ENCODE peak calls at places on chromosomes 16 and 17, in four cellular contexts. O, A, E and P are unnamed samples.
A peak's percentile ranks its signal among the peaks of the same experiment; 100 is the strongest.

GRCh38 chr17:36608794-36609497 is 7.6 kb downstream of the MRM1 start:
- DNase-seq in O (no peak), A (peak; percentile 89), E (no peak), P (no peak)

GRCh38 chr17:30939059-30939689 is 17.4 kb downstream of the ADAP2 start:
- DNase-seq in O (no peak), A (no peak), E (peak; percentile 17), P (no peak)

GRCh38 chr17:45371414-45372324 is 54.8 kb upstream of the MAP3K14 start:
- DNase-seq in O (peak; percentile 89), A (no peak), E (no peak), P (peak; percentile 82)

GRCh38 chr17:50018909-50019308 is 23.9 kb upstream of the DLX3 start:
- DNase-seq in O (no peak), A (no peak), E (no peak), P (no peak)

GRCh38 chr17:55527520-55528118 is 16.4 kb upstream of the SMIM36 start:
- DNase-seq in O (peak; percentile 39), A (peak; percentile 57), E (no peak), P (peak; percentile 33)

GRCh38 chr16:10942352-10943297 is at the start of gene DEXI:
- DNase-seq in O (peak; percentile 92), A (peak; percentile 95), E (peak; percentile 69), P (peak; percentile 96)

GRCh38 chr17:49443862-49444261 is 29.2 kb upstream of the PHB1 start:
- DNase-seq in O (peak; percentile 43), A (no peak), E (no peak), P (no peak)

GRCh38 chr17:31629696-31630470 is 229.2 kb downstream of the COPRS start:
- DNase-seq in O (no peak), A (no peak), E (no peak), P (no peak)

GRCh38 chr16:67644038-67644437 is 906 bp upstream of the CARMIL2 start:
- DNase-seq in O (no peak), A (no peak), E (no peak), P (no peak)

GRCh38 chr17:64459284-64459747 is 10.4 kb downstream of the MILR1 start:
- DNase-seq in O (no peak), A (no peak), E (no peak), P (no peak)

GRCh38 chr17:21292867-21293845 is 8.6 kb downstream of the MAP2K3 start:
- DNase-seq in O (no peak), A (no peak), E (no peak), P (no peak)

GRCh38 chr17:37507108-37507507 is 17.4 kb downstream of the DUSP14 start:
- DNase-seq in O (no peak), A (no peak), E (no peak), P (no peak)

GRCh38 chr17:58388302-58389190 is 28.8 kb downstream of the RNF43 start:
- DNase-seq in O (no peak), A (no peak), E (no peak), P (no peak)

GRCh38 chr17:77471984-77472836 is 331.4 kb downstream of the SEC14L1 start:
- DNase-seq in O (no peak), A (peak; percentile 41), E (no peak), P (peak; percentile 40)

GRCh38 chr16:54430491-54431030 is 144.0 kb upstream of the IRX3 start:
- DNase-seq in O (peak; percentile 69), A (no peak), E (no peak), P (no peak)

GRCh38 chr17:57453841-57454240 is 197.5 kb downstream of the MSI2 start:
- DNase-seq in O (no peak), A (no peak), E (no peak), P (no peak)

GRCh38 chr17:57619061-57619937 is 125.8 kb downstream of the CCDC182 start:
- DNase-seq in O (no peak), A (peak; percentile 12), E (no peak), P (no peak)

GRCh38 chr16:84617068-84617630 is 729 bp downstream of the COTL1 start:
- DNase-seq in O (no peak), A (peak; percentile 49), E (no peak), P (peak; percentile 43)

GRCh38 chr16:29824589-29825144 is 4.4 kb downstream of the MVP start:
- DNase-seq in O (no peak), A (no peak), E (no peak), P (no peak)

GRCh38 chr16:55393976-55394375 is 70.0 kb downstream of the IRX6 start:
- DNase-seq in O (no peak), A (no peak), E (no peak), P (no peak)

GRCh38 chr17:6654816-6655731 is 3.5 kb downstream of the C17orf100 start:
- DNase-seq in O (no peak), A (no peak), E (no peak), P (no peak)

GRCh38 chr17:2901582-2901981 is 105.3 kb downstream of the RAP1GAP2 start:
- DNase-seq in O (no peak), A (no peak), E (no peak), P (no peak)

GRCh38 chr16:67006930-67007658 is 18.7 kb downstream of the CES4A start:
- DNase-seq in O (no peak), A (no peak), E (no peak), P (no peak)

GRCh38 chr17:59754547-59754946 is 47.1 kb downstream of the VMP1 start:
- DNase-seq in O (peak; percentile 95), A (peak; percentile 46), E (no peak), P (no peak)

GRCh38 chr17:79812206-79812968 is 15.5 kb upstream of the CBX8 start:
- DNase-seq in O (no peak), A (no peak), E (no peak), P (no peak)

GRCh38 chr16:29819506-29819905 is 756 bp upstream of the MVP start:
- DNase-seq in O (no peak), A (no peak), E (no peak), P (no peak)

GRCh38 chr16:89317729-89318429 is 100.4 kb downstream of the ZNF778 start:
- DNase-seq in O (no peak), A (no peak), E (no peak), P (no peak)

GRCh38 chr17:57288753-57289121 is 32.4 kb downstream of the MSI2 start:
- DNase-seq in O (no peak), A (no peak), E (no peak), P (no peak)

GRCh38 chr17:28346199-28346580 is 10.6 kb downstream of the TNFAIP1 start:
- DNase-seq in O (no peak), A (no peak), E (no peak), P (no peak)

GRCh38 chr17:30388321-30389179 is 9.8 kb downstream of the CPD start:
- DNase-seq in O (no peak), A (no peak), E (no peak), P (no peak)

GRCh38 chr16:1296688-1297412 is 12.6 kb upstream of the UBE2I start:
- DNase-seq in O (peak; percentile 87), A (peak; percentile 54), E (no peak), P (no peak)

GRCh38 chr17:61734012-61734411 is 129.3 kb downstream of the BRIP1 start:
- DNase-seq in O (no peak), A (no peak), E (no peak), P (no peak)

GRCh38 chr17:7290166-7290565 is 4.3 kb downstream of the YBX2 start:
- DNase-seq in O (no peak), A (no peak), E (no peak), P (no peak)

GRCh38 chr16:2835638-2836493 is 5.8 kb downstream of the ZG16B start:
- DNase-seq in O (peak; percentile 72), A (no peak), E (no peak), P (no peak)

GRCh38 chr16:51540259-51540658 is 389.2 kb upstream of the SALL1 start:
- DNase-seq in O (no peak), A (no peak), E (no peak), P (no peak)

DNA sequence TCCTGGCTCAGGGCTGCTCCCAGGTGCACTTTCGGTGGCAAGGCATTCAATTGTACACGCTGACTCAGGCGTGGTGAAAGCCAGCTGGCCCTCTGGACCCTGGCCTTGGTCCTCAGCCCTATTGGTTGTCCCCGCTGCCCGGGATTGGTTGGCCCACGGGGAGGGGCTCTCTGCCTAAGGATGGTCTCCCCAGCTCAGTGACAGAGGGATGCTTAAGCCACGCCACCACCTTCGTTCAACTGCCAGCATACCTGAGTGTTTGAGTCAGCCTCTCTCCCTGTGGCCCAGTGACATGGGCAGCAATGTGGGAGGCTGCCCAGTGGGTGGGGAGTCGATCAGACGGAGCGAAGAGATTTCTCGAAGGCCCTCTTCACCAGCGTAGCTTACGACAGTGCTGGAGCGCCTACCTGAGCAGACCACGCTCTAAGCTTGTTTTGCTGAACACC is 30.3 kb downstream of the IRF8 start:
- DNase-seq in O (no peak), A (no peak), E (no peak), P (no peak)
- TF ChIP-seq SP1 in O (no peak), A (no peak), E (no peak), P (no peak)

GRCh38 chr16:65062736-65063583 is 58.9 kb downstream of the CDH11 start:
- DNase-seq in O (no peak), A (no peak), E (no peak), P (no peak)
- TF ChIP-seq FOXM1 in O (no peak), A (no peak), E (no peak), P (no peak)

GRCh38 chr16:46833465-46833810 is 2.5 kb upstream of the C16orf87 start:
- DNase-seq in O (no peak), A (no peak), E (no peak), P (no peak)
- TF ChIP-seq SP1 in O (no peak), A (no peak), E (no peak), P (no peak)

GRCh38 chr16:23388786-23389185 is 64.2 kb downstream of the COG7 start:
- DNase-seq in O (no peak), A (no peak), E (no peak), P (no peak)
- TF ChIP-seq FOXM1 in O (no peak), A (no peak), E (no peak), P (no peak)

GRCh38 chr17:81286491-81287145 is 8.5 kb downstream of the SLC38A10 start:
- DNase-seq in O (no peak), A (no peak), E (no peak), P (no peak)
- TF ChIP-seq SP1 in O (no peak), A (no peak), E (no peak), P (no peak)

GRCh38 chr16:69499541-69500255 is 66.1 kb upstream of the NFAT5 start:
- DNase-seq in O (no peak), A (no peak), E (no peak), P (no peak)
- TF ChIP-seq FOXM1 in O (no peak), A (no peak), E (no peak), P (no peak)

GRCh38 chr17:82351254-82351712 is 7.8 kb upstream of the TEX19 start:
- DNase-seq in O (no peak), A (no peak), E (no peak), P (no peak)

GRCh38 chr17:82349287-82349701 is 9.8 kb upstream of the TEX19 start:
- DNase-seq in O (no peak), A (no peak), E (no peak), P (no peak)

GRCh38 chr17:82348866-82349265 is 10.2 kb upstream of the TEX19 start:
- DNase-seq in O (no peak), A (no peak), E (no peak), P (no peak)

GRCh38 chr17:82351713-82352488 is 7.1 kb upstream of the TEX19 start:
- DNase-seq in O (peak; percentile 89), A (peak; percentile 92), E (no peak), P (peak; percentile 87)

GRCh38 chr17:82350182-82351030 is 8.6 kb upstream of the TEX19 start:
- DNase-seq in O (no peak), A (peak; percentile 78), E (no peak), P (no peak)
- TF ChIP-seq SP1 in O (no peak), A (no peak), E (no peak), P (no peak)